ENCODE peak calls at places on chromosomes 7 and 10, in nine cellular contexts. B is Peyer's patch; E is NAMALWA; I is aorta; D is HS-5; J is AG04450; C is NCI-H345; O is adipocyte; T is CD8-positive, alpha-beta T cell. U is an unnamed sample.

GRCh38 chr7:862157-862556 is 14.2 kb upstream of the GET4 start:
- DNase-seq in B (no peak), E (no peak), I (no peak), D (no peak), J (no peak), C (no peak), O (no peak), T (no peak), U (no peak)

GRCh38 chr7:142587578-142588191 is 161.6 kb upstream of the PRSS1 start:
- DNase-seq in B (no peak), E (peak), I (no peak), D (no peak), J (no peak), C (peak), O (peak), T (no peak), U (peak)

GRCh38 chr10:70578371-70578947 is 24.1 kb downstream of the PRF1 start:
- DNase-seq in B (peak), E (no peak), I (peak), D (peak), J (peak), C (peak), O (peak), T (peak), U (peak)

GRCh38 chr10:91190388-91190870 is 30.0 kb upstream of the PCGF5 start:
- DNase-seq in B (no peak), E (no peak), I (no peak), D (peak), J (no peak), C (no peak), O (peak), T (no peak), U (no peak)

GRCh38 chr10:103145860-103146466 is 47.1 kb downstream of the NT5C2 start:
- DNase-seq in B (no peak), E (no peak), I (peak), D (peak), J (peak), C (no peak), O (peak), T (no peak), U (no peak)

GRCh38 chr7:47092331-47092730 is 489.6 kb downstream of the TNS3 start:
- DNase-seq in B (no peak), E (no peak), I (no peak), D (no peak), J (no peak), C (no peak), O (no peak), T (no peak), U (no peak)

GRCh38 chr10:21209495-21209894 is 312.4 kb upstream of the NEBL start:
- DNase-seq in B (no peak), E (no peak), I (no peak), D (no peak), J (no peak), C (no peak), O (no peak), T (no peak), U (no peak)

GRCh38 chr7:6284055-6284400 is 11.6 kb upstream of the CYTH3 start:
- DNase-seq in B (no peak), E (no peak), I (no peak), D (no peak), J (no peak), C (no peak), O (no peak), T (no peak), U (no peak)

GRCh38 chr10:62093863-62094291 is 174.8 kb downstream of the RTKN2 start:
- DNase-seq in B (no peak), E (no peak), I (no peak), D (peak), J (peak), C (no peak), O (peak), T (no peak), U (no peak)

GRCh38 chr10:89389254-89389653 is 3.2 kb upstream of the IFIT1 start:
- DNase-seq in B (no peak), E (peak), I (no peak), D (no peak), J (no peak), C (no peak), O (peak), T (no peak), U (peak)

GRCh38 chr7:29989257-29989995 is at the start of gene SCRN1:
- DNase-seq in B (peak), E (peak), I (peak), D (peak), J (no peak), C (peak), O (peak), T (no peak), U (peak)

GRCh38 chr10:103102195-103102594 is 90.9 kb downstream of the NT5C2 start:
- DNase-seq in B (no peak), E (no peak), I (no peak), D (no peak), J (no peak), C (no peak), O (no peak), T (no peak), U (no peak)

GRCh38 chr10:47405829-47406547 is 21.9 kb upstream of the ZNF488 start:
- DNase-seq in B (no peak), E (no peak), I (no peak), D (no peak), J (no peak), C (no peak), O (no peak), T (no peak), U (no peak)

GRCh38 chr7:105187302-105188169 is 173.5 kb downstream of the KMT2E start:
- DNase-seq in B (no peak), E (no peak), I (no peak), D (no peak), J (no peak), C (no peak), O (no peak), T (no peak), U (no peak)

GRCh38 chr10:43130756-43131155 is 7.5 kb upstream of the CSGALNACT2 start:
- DNase-seq in B (no peak), E (no peak), I (peak), D (no peak), J (no peak), C (no peak), O (no peak), T (no peak), U (no peak)

GRCh38 chr10:132572545-132572937 is 35.0 kb downstream of the INPP5A start:
- DNase-seq in B (no peak), E (peak), I (no peak), D (no peak), J (no peak), C (no peak), O (peak), T (no peak), U (peak)

U was measured in OCI-LY7.